ENCODE peak calls at places on chromosomes 7 and 10, in four cellular contexts. One of them, this sample, is unnamed.

GRCh38 chr10:32349968-32350738 is 3.2 kb upstream of the EPC1 start:
- DNase-seq in mesendoderm: no peak
- DNase-seq in IMR-90: no peak
- DNase-seq in H1: no peak
- DNase-seq in this sample: no peak

GRCh38 chr10:71367279-71367678 is 29.4 kb upstream of the CDH23 start:
- DNase-seq in mesendoderm: no peak
- DNase-seq in IMR-90: no peak
- DNase-seq in H1: no peak
- DNase-seq in this sample: no peak

GRCh38 chr10:7580520-7580919 is 86.2 kb downstream of the ITIH5 start:
- DNase-seq in mesendoderm: peak; percentile 36
- DNase-seq in IMR-90: no peak
- DNase-seq in H1: no peak
- DNase-seq in this sample: no peak

GRCh38 chr7:138208010-138208634 is 131.9 kb downstream of the AKR1D1 start:
- DNase-seq in mesendoderm: no peak
- DNase-seq in IMR-90: no peak
- DNase-seq in H1: no peak
- DNase-seq in this sample: peak; percentile 40

GRCh38 chr7:100801833-100802568 is 25.3 kb downstream of the EPHB4 start:
- DNase-seq in mesendoderm: peak; percentile 87
- DNase-seq in IMR-90: peak; percentile 87
- DNase-seq in H1: no peak
- DNase-seq in this sample: peak; percentile 72

GRCh38 chr10:85043207-85043606 is 714.8 kb downstream of the CCSER2 start:
- DNase-seq in mesendoderm: peak; percentile 26
- DNase-seq in IMR-90: no peak
- DNase-seq in H1: no peak
- DNase-seq in this sample: no peak

GRCh38 chr7:105906169-105906568 is 29.8 kb upstream of the ATXN7L1 start:
- DNase-seq in mesendoderm: peak; percentile 41
- DNase-seq in IMR-90: no peak
- DNase-seq in H1: no peak
- DNase-seq in this sample: peak; percentile 36

GRCh38 chr10:62430881-62431280 is 56.7 kb downstream of the ZNF365 start:
- DNase-seq in mesendoderm: no peak
- DNase-seq in IMR-90: no peak
- DNase-seq in H1: no peak
- DNase-seq in this sample: no peak

GRCh38 chr10:3868274-3868669 is 83.3 kb upstream of the KLF6 start:
- DNase-seq in mesendoderm: no peak
- DNase-seq in IMR-90: no peak
- DNase-seq in H1: no peak
- DNase-seq in this sample: no peak

GRCh38 chr7:147265528-147265927 is 1148.9 kb downstream of the CNTNAP2 start:
- DNase-seq in mesendoderm: no peak
- DNase-seq in IMR-90: no peak
- DNase-seq in H1: no peak
- DNase-seq in this sample: no peak

GRCh38 chr10:113780681-113781250 is 29.3 kb downstream of the PLEKHS1 start:
- DNase-seq in mesendoderm: peak; percentile 42
- DNase-seq in IMR-90: no peak
- DNase-seq in H1: no peak
- DNase-seq in this sample: no peak

GRCh38 chr7:112619343-112619742 is 138.6 kb downstream of the LSMEM1 start:
- DNase-seq in mesendoderm: no peak
- DNase-seq in IMR-90: no peak
- DNase-seq in H1: no peak
- DNase-seq in this sample: no peak

GRCh38 chr10:107168739-107169138 is 4.2 kb upstream of the SORCS1 start:
- DNase-seq in mesendoderm: no peak
- DNase-seq in IMR-90: no peak
- DNase-seq in H1: no peak
- DNase-seq in this sample: no peak

GRCh38 chr7:1979591-1980560 is 252.9 kb downstream of the MAD1L1 start:
- DNase-seq in mesendoderm: no peak
- DNase-seq in IMR-90: no peak
- DNase-seq in H1: no peak
- DNase-seq in this sample: peak; percentile 80

GRCh38 chr7:51899611-51900010 is 583.0 kb upstream of the COBL start:
- DNase-seq in mesendoderm: no peak
- DNase-seq in IMR-90: no peak
- DNase-seq in H1: no peak
- DNase-seq in this sample: no peak

GRCh38 chr10:63681965-63682704 is 160.9 kb downstream of the REEP3 start:
- DNase-seq in mesendoderm: no peak
- DNase-seq in IMR-90: peak; percentile 87
- DNase-seq in H1: no peak
- DNase-seq in this sample: no peak

GRCh38 chr7:135321556-135321955 is 87.9 kb downstream of the STRA8 start:
- DNase-seq in mesendoderm: no peak
- DNase-seq in IMR-90: peak; percentile 17
- DNase-seq in H1: no peak
- DNase-seq in this sample: no peak

GRCh38 chr10:78044179-78044578 is 10.5 kb downstream of the RPS24 start:
- DNase-seq in mesendoderm: no peak
- DNase-seq in IMR-90: no peak
- DNase-seq in H1: no peak
- DNase-seq in this sample: no peak

GRCh38 chr7:128266891-128267839 is 26.1 kb downstream of the LEP start:
- DNase-seq in mesendoderm: peak; percentile 91
- DNase-seq in IMR-90: peak; percentile 45
- DNase-seq in H1: no peak
- DNase-seq in this sample: peak; percentile 85

GRCh38 chr10:103931603-103932002 is 13.6 kb upstream of the STN1 start:
- DNase-seq in mesendoderm: no peak
- DNase-seq in IMR-90: no peak
- DNase-seq in H1: no peak
- DNase-seq in this sample: no peak

GRCh38 chr10:124740374-124741280 is 3.6 kb downstream of the FAM53B start:
- DNase-seq in mesendoderm: peak; percentile 38
- DNase-seq in IMR-90: peak; percentile 41
- DNase-seq in H1: no peak
- DNase-seq in this sample: no peak
- H3K4me1 ChIP-seq in mesendoderm: peaks cover 28% of the 10 kb centered on the region
- H3K4me1 ChIP-seq in IMR-90: peaks cover 21% of the 10 kb centered on the region
- H3K4me1 ChIP-seq in H1: peaks cover 49% of the 10 kb centered on the region
- H3K4me1 ChIP-seq in this sample: peaks cover 18% of the 10 kb centered on the region

GRCh38 chr10:132456881-132457280 is 59.9 kb downstream of the PWWP2B start:
- DNase-seq in mesendoderm: no peak
- DNase-seq in IMR-90: no peak
- DNase-seq in H1: no peak
- DNase-seq in this sample: no peak

GRCh38 chr10:132455441-132455971 is 58.5 kb downstream of the PWWP2B start:
- DNase-seq in mesendoderm: no peak
- DNase-seq in IMR-90: no peak
- DNase-seq in H1: no peak
- DNase-seq in this sample: no peak

GRCh38 chr10:132457328-132458070 is 60.5 kb downstream of the PWWP2B start:
- DNase-seq in mesendoderm: no peak
- DNase-seq in IMR-90: no peak
- DNase-seq in H1: no peak
- DNase-seq in this sample: no peak

GRCh38 chr10:132454296-132455198 is 57.5 kb downstream of the PWWP2B start:
- DNase-seq in mesendoderm: no peak
- DNase-seq in IMR-90: no peak
- DNase-seq in H1: no peak
- DNase-seq in this sample: no peak

DNA sequence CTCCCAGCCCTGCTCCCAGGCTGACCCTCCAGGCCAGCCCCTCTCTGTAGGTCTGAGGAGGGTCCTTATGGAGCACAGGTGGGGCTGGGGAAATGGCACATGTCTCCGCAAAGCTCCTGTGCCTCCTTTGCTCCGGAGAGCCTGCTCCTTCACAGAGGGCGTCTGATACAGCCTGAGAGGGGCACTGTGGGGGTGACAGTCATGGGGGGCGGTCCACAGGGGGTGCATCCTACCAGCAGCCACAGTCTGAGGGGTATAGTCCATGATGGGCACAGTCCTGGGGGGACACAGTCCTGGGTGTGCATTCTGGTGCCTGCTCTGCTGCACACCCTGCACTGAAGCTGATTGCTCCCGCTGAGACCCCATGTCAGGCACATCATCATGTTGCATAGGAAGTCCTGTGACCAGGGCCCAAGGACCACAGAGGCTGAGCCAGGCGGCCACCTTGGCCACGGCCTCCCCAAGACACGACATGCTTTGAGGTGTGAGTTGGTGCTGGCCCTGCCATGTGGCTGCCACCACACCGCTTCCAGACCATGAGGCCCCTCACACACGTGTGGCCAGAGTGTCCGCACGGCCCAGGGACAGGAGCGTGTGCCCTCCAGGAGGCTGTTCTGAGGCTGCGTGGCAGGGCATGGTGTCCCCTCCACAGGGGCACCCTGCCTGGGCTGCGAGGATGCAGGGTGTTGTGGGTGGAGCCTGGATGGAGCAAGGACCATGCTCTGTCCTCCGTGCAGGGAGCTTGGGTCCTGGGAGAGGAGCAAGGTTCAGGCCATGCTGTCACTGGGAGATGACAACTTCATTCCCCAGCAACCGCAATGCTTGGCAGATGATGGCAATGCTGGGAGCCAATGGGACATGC is 59.2 kb downstream of the PWWP2B start:
- DNase-seq in mesendoderm: no peak
- DNase-seq in IMR-90: no peak
- DNase-seq in H1: no peak
- DNase-seq in this sample: no peak
- H4K5ac ChIP-seq in mesendoderm: no peak overlapping the region
- H4K5ac ChIP-seq in IMR-90: no peak overlapping the region
- H4K5ac ChIP-seq in H1: no peak overlapping the region
- H4K5ac ChIP-seq in this sample: no peak overlapping the region

DNA sequence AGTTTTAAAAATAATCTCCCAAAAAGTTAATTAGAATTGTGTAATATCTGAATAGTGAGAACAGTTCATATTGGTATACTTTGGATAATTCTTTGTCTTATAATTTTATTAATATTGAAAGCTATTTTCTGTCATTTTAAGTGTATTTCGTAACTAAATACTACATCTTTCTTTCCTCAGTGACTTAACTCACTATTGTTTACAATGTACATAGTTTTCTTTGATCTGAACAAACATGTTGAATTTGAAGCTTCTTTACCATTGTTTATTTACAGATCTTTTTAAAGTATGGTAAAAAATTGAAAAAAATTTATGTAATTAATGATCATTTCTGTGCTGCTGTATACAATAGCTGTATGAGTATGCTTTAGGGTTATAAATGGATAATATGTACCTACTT is 5.1 kb downstream of the PDCD4 start:
- DNase-seq in mesendoderm: no peak
- DNase-seq in IMR-90: no peak
- DNase-seq in H1: no peak
- DNase-seq in this sample: no peak
- H3K4me1 ChIP-seq in mesendoderm: no peaks in the 10 kb centered on the region
- H3K4me1 ChIP-seq in IMR-90: peaks cover 2% of the 10 kb centered on the region
- H3K4me1 ChIP-seq in H1: no peaks in the 10 kb centered on the region
- H3K4me1 ChIP-seq in this sample: no peaks in the 10 kb centered on the region

GRCh38 chr10:50248598-50248997 is 2.7 kb downstream of the ASAH2 start:
- DNase-seq in mesendoderm: no peak
- DNase-seq in IMR-90: no peak
- DNase-seq in H1: no peak
- DNase-seq in this sample: no peak

GRCh38 chr10:50248057-50248456 is 3.3 kb downstream of the ASAH2 start:
- DNase-seq in mesendoderm: no peak
- DNase-seq in IMR-90: no peak
- DNase-seq in H1: no peak
- DNase-seq in this sample: no peak

GRCh38 chr10:50242777-50243176 is 8.5 kb downstream of the ASAH2 start:
- DNase-seq in mesendoderm: no peak
- DNase-seq in IMR-90: no peak
- DNase-seq in H1: no peak
- DNase-seq in this sample: no peak

DNA sequence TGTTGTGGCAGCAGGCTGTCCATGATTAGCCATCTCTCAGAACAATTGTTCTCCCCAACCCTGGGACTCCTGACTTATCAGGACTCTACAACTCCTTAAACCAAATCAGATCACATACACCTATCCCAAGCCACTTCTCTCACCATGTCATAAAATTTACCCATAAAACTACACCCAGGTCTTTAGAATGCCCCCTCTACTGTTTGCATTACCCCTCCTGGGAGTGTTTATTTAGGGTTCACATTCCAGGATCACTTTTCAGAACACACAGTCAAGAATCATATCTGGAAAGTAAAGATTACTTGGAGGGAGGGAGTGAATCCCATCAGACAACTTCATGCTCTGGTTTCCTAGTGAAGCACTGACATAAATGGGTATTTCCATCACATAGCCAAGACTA is 7.1 kb downstream of the ASAH2 start:
- DNase-seq in mesendoderm: peak; percentile 4
- DNase-seq in IMR-90: no peak
- DNase-seq in H1: no peak
- DNase-seq in this sample: no peak
- H4K5ac ChIP-seq in mesendoderm: no peak overlapping the region
- H4K5ac ChIP-seq in IMR-90: no peak overlapping the region
- H4K5ac ChIP-seq in H1: no peak overlapping the region
- H4K5ac ChIP-seq in this sample: no peak overlapping the region

DNA sequence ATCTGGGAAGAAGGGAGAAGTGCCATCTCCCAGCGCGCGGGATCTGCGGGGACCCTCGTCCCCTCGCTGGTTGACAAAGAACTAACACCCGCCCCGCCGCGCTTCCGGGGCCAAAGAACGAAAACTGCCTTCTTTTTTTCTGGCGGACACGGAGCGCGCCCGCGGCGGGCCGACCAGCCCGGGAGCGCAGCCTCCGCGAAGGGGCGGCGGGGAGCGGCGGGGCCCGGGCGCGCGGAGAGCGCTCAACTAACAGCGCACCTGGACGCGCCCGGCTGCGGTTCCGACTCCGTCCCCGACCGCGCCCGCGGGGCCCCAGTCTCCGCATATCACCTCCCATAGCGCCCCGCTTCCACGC is 380 bp downstream of the PDLIM1 start:
- DNase-seq in mesendoderm: no peak
- DNase-seq in IMR-90: no peak
- DNase-seq in H1: no peak
- DNase-seq in this sample: no peak
- H3K4me1 ChIP-seq in mesendoderm: peaks cover 12% of the 10 kb centered on the region
- H3K4me1 ChIP-seq in IMR-90: peaks cover 12% of the 10 kb centered on the region
- H3K4me1 ChIP-seq in H1: peaks cover 12% of the 10 kb centered on the region
- H3K4me1 ChIP-seq in this sample: peaks cover 5% of the 10 kb centered on the region

This sample was measured in H9.